ENCODE peak calls at places on chromosomes 11 and 22, in four cellular contexts. R is occipital lobe, L is fibroblast of lung, K is HFFc6. S is an unnamed sample.

GRCh38 chr11:128830290-128830813 is 36.7 kb downstream of the KCNJ1 start:
- DNase-seq in R (no peak), L (no peak), K (no peak), S (no peak)

GRCh38 chr11:721913-722811 is 16.1 kb downstream of the EPS8L2 start:
- DNase-seq in R (no peak), L (no peak), K (no peak), S (no peak)

GRCh38 chr11:789951-790350 is at the start of gene CEND1:
- DNase-seq in R (peak), L (peak), K (peak), S (peak)

GRCh38 chr11:7671807-7672206 is 1.5 kb downstream of the CYB5R2 start:
- DNase-seq in R (no peak), L (no peak), K (no peak), S (no peak)

GRCh38 chr11:6599449-6599848 is 4.0 kb downstream of the RRP8 start:
- DNase-seq in R (no peak), L (no peak), K (no peak), S (no peak)

GRCh38 chr11:44894217-44894617 is 56.5 kb downstream of the TP53I11 start:
- DNase-seq in R (no peak), L (peak), K (peak), S (peak)

GRCh38 chr11:92383430-92383829 is 158.8 kb downstream of the FAT3 start:
- DNase-seq in R (no peak), L (peak), K (peak), S (peak)

GRCh38 chr11:110279881-110280280 is 16.5 kb downstream of the RDX start:
- DNase-seq in R (no peak), L (no peak), K (no peak), S (no peak)

GRCh38 chr11:29019960-29020683 is 911.9 kb downstream of the METTL15 start:
- DNase-seq in R (no peak), L (peak), K (peak), S (no peak)

GRCh38 chr22:45934659-45935341 is 42.2 kb downstream of the WNT7B start:
- DNase-seq in R (peak), L (peak), K (peak), S (peak)

GRCh38 chr11:45654242-45654641 is 11.2 kb downstream of the CHST1 start:
- DNase-seq in R (no peak), L (no peak), K (no peak), S (no peak)

GRCh38 chr11:21475276-21475675 is 717.6 kb upstream of the ANO5 start:
- DNase-seq in R (no peak), L (no peak), K (no peak), S (no peak)

GRCh38 chr11:26144309-26144690 is 187.6 kb upstream of the ANO3 start:
- DNase-seq in R (no peak), L (no peak), K (no peak), S (no peak)

GRCh38 chr11:64752106-64752970 is 7.4 kb downstream of the PYGM start:
- DNase-seq in R (no peak), L (no peak), K (no peak), S (no peak)

GRCh38 chr11:134862796-134863195 is 450.8 kb upstream of the B3GAT1 start:
- DNase-seq in R (no peak), L (no peak), K (no peak), S (no peak)

GRCh38 chr11:128261011-128261421 is 326.3 kb downstream of the ETS1 start:
- DNase-seq in R (no peak), L (no peak), K (no peak), S (no peak)

GRCh38 chr11:42802211-42802918 is 509.4 kb upstream of the API5 start:
- DNase-seq in R (no peak), L (no peak), K (no peak), S (no peak)

GRCh38 chr22:44091021-44091721 is 67.1 kb downstream of the PARVB start:
- DNase-seq in R (peak), L (peak), K (no peak), S (no peak)

GRCh38 chr22:17569971-17570511 is 6.7 kb downstream of the SLC25A18 start:
- DNase-seq in R (no peak), L (peak), K (no peak), S (peak)

GRCh38 chr11:10459029-10459970 is 4.2 kb downstream of the AMPD3 start:
- DNase-seq in R (no peak), L (no peak), K (no peak), S (no peak)

GRCh38 chr22:17472886-17473285 is 90.4 kb upstream of the SLC25A18 start:
- DNase-seq in R (no peak), L (no peak), K (no peak), S (no peak)

GRCh38 chr11:94304559-94304958 is at the start of gene IZUMO1R:
- DNase-seq in R (no peak), L (no peak), K (no peak), S (peak)

GRCh38 chr11:57370251-57370650 is 10.7 kb downstream of the PRG3 start:
- DNase-seq in R (no peak), L (peak), K (peak), S (peak)

GRCh38 chr11:77619576-77620198 is 17.9 kb downstream of the CLNS1A start:
- DNase-seq in R (no peak), L (peak), K (peak), S (peak)

GRCh38 chr22:25750569-25751173 is 8.7 kb downstream of the MYO18B start:
- DNase-seq in R (no peak), L (peak), K (no peak), S (no peak)

GRCh38 chr11:96246718-96247540 is 96.1 kb downstream of the MAML2 start:
- DNase-seq in R (no peak), L (peak), K (peak), S (peak)

GRCh38 chr22:42803454-42803853 is 53.6 kb downstream of the ARFGAP3 start:
- DNase-seq in R (no peak), L (no peak), K (no peak), S (no peak)

GRCh38 chr11:46367244-46367915 is 14.1 kb upstream of the MDK start:
- DNase-seq in R (peak), L (peak), K (peak), S (peak)

GRCh38 chr11:67389477-67389876 is 2.3 kb upstream of the RAD9A start:
- DNase-seq in R (no peak), L (no peak), K (no peak), S (no peak)

GRCh38 chr11:119207300-119207570 is 1.1 kb downstream of the CBL start:
- DNase-seq in R (no peak), L (peak), K (peak), S (peak)